ENCODE peak calls at places on chromosome 5, in six cellular contexts. J is H54; L is effector CD4-positive, alpha-beta T cell; E is iris pigment epithelial cell; N is progenitor cell of endocrine pancreas; K is NCI-H2029 treated with DMSO at 0.1 percent for 48 hours. A is an unnamed sample.

GRCh38 chr5:96023518-96023917 is 61.9 kb upstream of the ELL2 start:
- DNase-seq in J (peak), L (no peak), E (peak), N (no peak), K (no peak), A (no peak)

GRCh38 chr5:16446993-16447392 is 18.6 kb downstream of the ZNF622 start:
- DNase-seq in J (no peak), L (no peak), E (no peak), N (no peak), K (no peak), A (no peak)

GRCh38 chr5:151137067-151137825 is 20.3 kb downstream of the ANXA6 start:
- DNase-seq in J (no peak), L (no peak), E (no peak), N (no peak), K (no peak), A (no peak)

GRCh38 chr5:177416334-177416733 is 7.0 kb upstream of the F12 start:
- DNase-seq in J (no peak), L (no peak), E (peak), N (no peak), K (no peak), A (no peak)

GRCh38 chr5:79474416-79475173 is 39.3 kb downstream of the HOMER1 start:
- DNase-seq in J (no peak), L (no peak), E (no peak), N (no peak), K (no peak), A (no peak)

GRCh38 chr5:174533771-174534221 is 190.6 kb upstream of the MSX2 start:
- DNase-seq in J (peak), L (no peak), E (peak), N (no peak), K (no peak), A (no peak)

GRCh38 chr5:127705120-127705892 is 2.1 kb downstream of the CCDC192 start:
- DNase-seq in J (no peak), L (no peak), E (peak), N (no peak), K (no peak), A (no peak)

GRCh38 chr5:177479774-177480173 is 6.3 kb upstream of the DBN1 start:
- DNase-seq in J (no peak), L (no peak), E (peak), N (no peak), K (peak), A (no peak)

GRCh38 chr5:33423018-33423630 is 17.6 kb upstream of the TARS1 start:
- DNase-seq in J (no peak), L (no peak), E (peak), N (no peak), K (no peak), A (no peak)

GRCh38 chr5:104661256-104661655 is 1098.7 kb upstream of the NUDT12 start:
- DNase-seq in J (no peak), L (no peak), E (no peak), N (no peak), K (no peak), A (no peak)

GRCh38 chr5:33023649-33024048 is 312.5 kb downstream of the NPR3 start:
- DNase-seq in J (no peak), L (no peak), E (peak), N (no peak), K (no peak), A (no peak)

GRCh38 chr5:140260089-140260656 is 42.7 kb downstream of the PFDN1 start:
- DNase-seq in J (no peak), L (no peak), E (no peak), N (no peak), K (no peak), A (no peak)

GRCh38 chr5:97163360-97163764 is 19.7 kb downstream of the RIOK2 start:
- DNase-seq in J (no peak), L (no peak), E (peak), N (no peak), K (no peak), A (no peak)

GRCh38 chr5:145874765-145875164 is 2.0 kb upstream of the GRXCR2 start:
- DNase-seq in J (no peak), L (no peak), E (no peak), N (no peak), K (no peak), A (no peak)

GRCh38 chr5:91382530-91383026 is 539 bp downstream of the ARRDC3 start:
- DNase-seq in J (no peak), L (peak), E (no peak), N (no peak), K (peak), A (peak)

GRCh38 chr5:1140188-1140817 is 28.4 kb upstream of the SLC12A7 start:
- DNase-seq in J (peak), L (peak), E (peak), N (peak), K (peak), A (peak)

GRCh38 chr5:141954193-141954592 is 3.8 kb downstream of the PCDH12 start:
- DNase-seq in J (no peak), L (no peak), E (no peak), N (no peak), K (no peak), A (no peak)

GRCh38 chr5:169426674-169427250 is 125.8 kb upstream of the SLIT3 start:
- DNase-seq in J (no peak), L (no peak), E (no peak), N (no peak), K (peak), A (no peak)